ENCODE peak calls at places on chromosomes 6 and 20, in six cellular contexts. T is pancreas; A is fibroblast of lung; D is effector memory CD4-positive, alpha-beta T cell; G is DND-41; K is lower lobe of right lung. I is an unnamed sample.

GRCh38 chr6:31270788-31271640 is 878 bp downstream of the HLA-C start:
- DNase-seq in D (peak; percentile 68), G (peak; percentile 67), T (peak; percentile 83), A (peak; percentile 42), K (peak; percentile 81), I (no peak)

GRCh38 chr6:6631526-6632276 is 43.2 kb downstream of the LY86 start:
- DNase-seq in T (no peak), G (no peak), A (peak; percentile 60), D (no peak), K (no peak), I (no peak)

GRCh38 chr6:113969888-113970807 is 800 bp downstream of the HDAC2 start:
- DNase-seq in K (peak; percentile 77), D (peak; percentile 33), T (peak; percentile 86), G (peak; percentile 63), A (peak; percentile 31), I (peak; percentile 32)

GRCh38 chr6:165245287-165245686 is 64.1 kb downstream of the C6orf118 start:
- DNase-seq in D (no peak), G (peak; percentile 61), T (no peak), A (no peak), K (no peak), I (peak; percentile 36)

GRCh38 chr6:111615916-111616612 is 10.4 kb upstream of the TRAF3IP2 start:
- DNase-seq in D (no peak), G (no peak), A (no peak), K (no peak), T (no peak), I (no peak)

GRCh38 chr6:44531447-44532015 is 144.0 kb downstream of the CDC5L start:
- DNase-seq in A (no peak), K (no peak), G (no peak), T (no peak), D (no peak), I (peak; percentile 8)

GRCh38 chr6:132814716-132815570 is 574 bp downstream of the RPS12 start:
- DNase-seq in G (no peak), K (peak; percentile 57), A (peak; percentile 20), T (no peak), D (no peak), I (no peak)

GRCh38 chr6:170523256-170524187 is 29.6 kb downstream of the PSMB1 start:
- DNase-seq in G (no peak), A (no peak), T (no peak), D (no peak), K (no peak), I (no peak)

GRCh38 chr6:111487656-111488055 is 4.6 kb upstream of the REV3L start:
- DNase-seq in T (no peak), A (peak; percentile 73), D (no peak), G (no peak), K (no peak), I (no peak)

GRCh38 chr20:21812384-21812783 is 106.9 kb downstream of the PAX1 start:
- DNase-seq in A (no peak), G (no peak), K (no peak), T (no peak), D (no peak), I (no peak)

GRCh38 chr20:57243480-57244220 is 22.8 kb downstream of the BMP7 start:
- DNase-seq in K (no peak), G (no peak), T (no peak), D (no peak), A (no peak), I (no peak)

GRCh38 chr6:157774153-157775135 is 48.6 kb upstream of the SNX9 start:
- DNase-seq in T (no peak), K (no peak), G (no peak), A (no peak), D (no peak), I (no peak)

GRCh38 chr6:95244749-95245148 is 332.6 kb upstream of the MANEA start:
- DNase-seq in G (no peak), K (no peak), T (no peak), D (no peak), A (no peak), I (no peak)

GRCh38 chr6:23349521-23350147 is 776.4 kb upstream of the NRSN1 start:
- DNase-seq in T (no peak), K (no peak), D (no peak), G (no peak), A (peak; percentile 77), I (no peak)

GRCh38 chr6:105097288-105097687 is 82.5 kb downstream of the POPDC3 start:
- DNase-seq in A (no peak), T (peak; percentile 90), K (peak; percentile 65), D (no peak), G (no peak), I (no peak)

GRCh38 chr6:81054011-81054410 is 698.5 kb downstream of the TENT5A start:
- DNase-seq in G (no peak), T (no peak), K (no peak), A (no peak), D (no peak), I (no peak)

GRCh38 chr6:161961046-161961445 is 687.2 kb upstream of the AGPAT4 start:
- DNase-seq in K (no peak), G (no peak), A (no peak), T (no peak), D (no peak), I (no peak)

GRCh38 chr20:14951707-14952106 is 614.3 kb upstream of the FLRT3 start:
- DNase-seq in A (peak; percentile 5), K (no peak), T (no peak), D (no peak), G (no peak), I (no peak)

GRCh38 chr6:73898599-73898998 is 202.6 kb downstream of the CD109 start:
- DNase-seq in D (no peak), G (no peak), A (no peak), T (no peak), K (no peak), I (no peak)

GRCh38 chr6:21505574-21505990 is 88.0 kb upstream of the SOX4 start:
- DNase-seq in D (no peak), A (no peak), K (no peak), G (no peak), T (no peak), I (no peak)

GRCh38 chr6:34602318-34603111 is 46.4 kb upstream of the SPDEF start:
- DNase-seq in K (no peak), A (no peak), G (no peak), D (no peak), T (no peak), I (no peak)

GRCh38 chr6:50925981-50926380 is 107.3 kb downstream of the TFAP2B start:
- DNase-seq in T (no peak), D (no peak), K (no peak), G (no peak), A (no peak), I (no peak)

GRCh38 chr6:147322299-147323162 is 118.3 kb downstream of the STXBP5 start:
- DNase-seq in G (no peak), T (no peak), K (no peak), A (peak; percentile 78), D (no peak), I (no peak)

DNA sequence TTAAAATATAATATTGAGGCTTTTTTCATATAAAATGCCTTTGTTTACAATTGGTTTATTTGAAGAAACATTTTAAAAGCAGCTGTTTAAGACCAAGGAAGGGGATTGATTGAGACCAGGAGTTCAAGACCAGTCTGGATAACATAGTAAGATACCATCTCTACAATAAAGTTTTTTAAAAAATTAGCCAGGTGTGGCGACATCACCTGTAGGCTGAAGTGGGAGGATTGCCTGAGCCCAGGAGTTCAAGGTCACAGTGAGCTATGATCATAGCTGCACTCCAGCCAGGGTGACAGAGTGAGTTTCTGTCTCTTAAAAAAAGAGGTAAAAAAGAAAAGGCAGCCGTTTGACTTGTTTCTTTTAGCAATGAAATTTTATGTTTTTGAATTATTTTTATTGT is 117.0 kb downstream of the STXBP5 start:
- DNase-seq in G (no peak), K (no peak), D (no peak), A (no peak), T (no peak), I (no peak)
- H3K27ac ChIP-seq in G (no peak overlapping the region), K (no peak overlapping the region), D (no peak overlapping the region), A (no peak overlapping the region), T (no peak overlapping the region), I (no peak overlapping the region)

GRCh38 chr20:50218987-50219435 is 28.4 kb downstream of the CEBPB start:
- DNase-seq in T (peak; percentile 36), G (no peak), K (peak; percentile 44), A (no peak), D (no peak), I (no peak)
- H3K27ac ChIP-seq in T (no peak overlapping the region), G (no peak overlapping the region), K (no peak overlapping the region), A (no peak overlapping the region), D (no peak overlapping the region), I (no peak overlapping the region)

GRCh38 chr6:53588816-53589509 is 44.1 kb upstream of the GCLC start:
- DNase-seq in D (no peak), A (no peak), T (no peak), K (no peak), G (no peak), I (no peak)

GRCh38 chr6:53585208-53585903 is 40.5 kb upstream of the GCLC start:
- DNase-seq in K (no peak), G (no peak), A (no peak), D (no peak), T (no peak), I (no peak)

GRCh38 chr6:53591873-53592272 is 47.0 kb upstream of the GCLC start:
- DNase-seq in D (no peak), K (no peak), G (no peak), T (no peak), A (no peak), I (no peak)

GRCh38 chr6:53582963-53583362 is 38.1 kb upstream of the GCLC start:
- DNase-seq in A (no peak), G (no peak), K (no peak), D (no peak), T (no peak), I (no peak)

GRCh38 chr6:53587291-53587690 is 42.4 kb upstream of the GCLC start:
- DNase-seq in D (no peak), K (no peak), G (no peak), A (no peak), T (no peak), I (no peak)
- H3K27ac ChIP-seq in D (no peak overlapping the region), K (no peak overlapping the region), G (no peak overlapping the region), A (no peak overlapping the region), T (no peak overlapping the region), I (no peak overlapping the region)

DNA sequence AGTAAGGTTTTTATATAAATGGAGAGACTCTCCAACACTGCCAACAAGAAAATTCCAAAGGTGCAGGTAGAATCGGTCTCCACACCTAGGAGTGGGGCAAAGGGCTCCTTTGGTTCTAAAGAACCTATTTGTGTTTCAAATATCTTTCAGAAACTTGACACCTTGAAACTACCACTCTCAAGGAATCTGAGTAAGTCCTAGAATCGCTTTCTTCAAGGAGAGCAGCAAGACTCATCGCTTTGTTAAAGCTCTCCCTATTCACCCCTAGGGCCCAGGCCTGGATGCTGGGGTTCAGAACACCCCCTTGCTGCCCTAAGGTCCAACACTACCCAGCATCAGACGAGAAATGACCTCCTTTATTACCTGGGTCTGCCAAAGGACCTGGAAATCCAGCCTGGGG is 2.0 kb downstream of the CLIC5 start:
- DNase-seq in G (no peak), T (no peak), A (no peak), K (no peak), D (no peak), I (no peak)
- H3K27ac ChIP-seq in G (no peak overlapping the region), T (no peak overlapping the region), A (no peak overlapping the region), K (peak overlapping the region; percentile 90), D (peak overlapping the region; percentile 62), I (no peak overlapping the region)